ENCODE peak calls at places on chromosomes 12 and 14, in five cellular contexts. E is HepG2, S is H1, W is K562, M is GM12878. Y is an unnamed sample.

GRCh38 chr14:56119221-56119967 is 1.2 kb downstream of the PELI2 start:
- DNase-seq in E (no peak), S (no peak), W (no peak), M (no peak), Y (peak; percentile 64)

GRCh38 chr14:91910201-91910600 is 37.3 kb downstream of the FBLN5 start:
- DNase-seq in E (no peak), S (no peak), W (no peak), M (no peak), Y (no peak)

GRCh38 chr12:116416161-116416560 is 138.7 kb upstream of the MED13L start:
- DNase-seq in E (no peak), S (no peak), W (no peak), M (no peak), Y (no peak)

GRCh38 chr12:33605776-33606175 is 166.2 kb upstream of the SYT10 start:
- DNase-seq in E (peak; percentile 10), S (no peak), W (peak; percentile 24), M (no peak), Y (peak; percentile 60)

GRCh38 chr12:43267782-43268181 is 284.2 kb downstream of the ADAMTS20 start:
- DNase-seq in E (no peak), S (no peak), W (no peak), M (no peak), Y (peak; percentile 4)

GRCh38 chr12:124716208-124717141 is 147.2 kb downstream of the SCARB1 start:
- DNase-seq in E (no peak), S (no peak), W (no peak), M (no peak), Y (no peak)

GRCh38 chr14:81980601-81981310 is 447.1 kb upstream of the SEL1L start:
- DNase-seq in E (peak; percentile 25), S (no peak), W (no peak), M (no peak), Y (no peak)

GRCh38 chr14:101008631-101009336 is 105.3 kb upstream of the RTL1 start:
- DNase-seq in E (no peak), S (no peak), W (no peak), M (no peak), Y (no peak)

GRCh38 chr12:124485371-124485770 is 82.0 kb downstream of the NCOR2 start:
- DNase-seq in E (no peak), S (no peak), W (no peak), M (no peak), Y (no peak)

GRCh38 chr12:67592228-67593011 is 56.1 kb upstream of the DYRK2 start:
- DNase-seq in E (no peak), S (no peak), W (no peak), M (peak; percentile 45), Y (no peak)

GRCh38 chr12:15863984-15864383 is 18.2 kb upstream of the STRAP start:
- DNase-seq in E (no peak), S (no peak), W (no peak), M (peak; percentile 67), Y (no peak)

GRCh38 chr14:103904493-103905107 is 23.7 kb upstream of the TDRD9 start:
- DNase-seq in E (no peak), S (no peak), W (no peak), M (no peak), Y (no peak)

GRCh38 chr14:54132485-54132884 is 175.9 kb upstream of the BMP4 start:
- DNase-seq in E (no peak), S (no peak), W (no peak), M (no peak), Y (no peak)

GRCh38 chr12:107435072-107435471 is 250.5 kb upstream of the PWP1 start:
- DNase-seq in E (no peak), S (no peak), W (no peak), M (no peak), Y (peak; percentile 34)

GRCh38 chr12:132404435-132404855 is 75.1 kb upstream of the GALNT9 start:
- DNase-seq in E (no peak), S (no peak), W (no peak), M (no peak), Y (no peak)

GRCh38 chr12:131116437-131117117 is 162.9 kb downstream of the ADGRD1 start:
- DNase-seq in E (no peak), S (no peak), W (no peak), M (no peak), Y (peak; percentile 72)

GRCh38 chr14:90727082-90727481 is 89.1 kb downstream of the TTC7B start:
- DNase-seq in E (no peak), S (no peak), W (no peak), M (no peak), Y (no peak)

GRCh38 chr14:22848391-22849164 is 12.2 kb downstream of the MMP14 start:
- DNase-seq in E (no peak), S (no peak), W (no peak), M (no peak), Y (peak; percentile 48)

GRCh38 chr14:51474854-51475253 is 176.9 kb upstream of the FRMD6 start:
- DNase-seq in E (no peak), S (no peak), W (no peak), M (no peak), Y (no peak)

GRCh38 chr12:92927436-92928116 is 1.5 kb downstream of the EEA1 start:
- DNase-seq in E (peak; percentile 63), S (no peak), W (peak; percentile 17), M (no peak), Y (peak; percentile 70)

GRCh38 chr14:22265319-22266140 is 323.5 kb downstream of the DAD1 start:
- DNase-seq in E (no peak), S (no peak), W (no peak), M (no peak), Y (peak; percentile 46)

GRCh38 chr14:39087493-39087892 is 15.5 kb downstream of the SEC23A start:
- DNase-seq in E (no peak), S (no peak), W (no peak), M (no peak), Y (no peak)

GRCh38 chr14:24313912-24314311 is 2.6 kb downstream of the LTB4R start:
- DNase-seq in E (no peak), S (no peak), W (no peak), M (no peak), Y (no peak)

GRCh38 chr12:47818007-47818376 is 1.7 kb downstream of the HDAC7 start:
- DNase-seq in E (no peak), S (no peak), W (no peak), M (no peak), Y (no peak)

GRCh38 chr12:127014079-127014478 is 1252.9 kb upstream of the TMEM132C start:
- DNase-seq in E (no peak), S (no peak), W (no peak), M (no peak), Y (no peak)

GRCh38 chr14:90547968-90548367 is 151.1 kb downstream of the CALM1 start:
- DNase-seq in E (no peak), S (no peak), W (no peak), M (no peak), Y (no peak)

GRCh38 chr12:108645686-108646596 is 12.2 kb upstream of the SELPLG start:
- DNase-seq in E (no peak), S (no peak), W (no peak), M (no peak), Y (no peak)

GRCh38 chr14:23695220-23695999 is 59.2 kb downstream of the DHRS2 start:
- DNase-seq in E (no peak), S (no peak), W (no peak), M (no peak), Y (peak; percentile 72)

GRCh38 chr14:63286071-63286470 is 32.7 kb downstream of the GPHB5 start:
- DNase-seq in E (no peak), S (no peak), W (no peak), M (no peak), Y (no peak)

GRCh38 chr12:62915130-62915529 is 19.8 kb downstream of the PPM1H start:
- DNase-seq in E (no peak), S (no peak), W (no peak), M (no peak), Y (no peak)

GRCh38 chr12:20523658-20524057 is 155.3 kb downstream of the PDE3A start:
- DNase-seq in E (no peak), S (no peak), W (no peak), M (no peak), Y (no peak)
- H2AFZ ChIP-seq in E (no peak overlapping the region), S (no peak overlapping the region), W (no peak overlapping the region), M (no peak overlapping the region), Y (no peak overlapping the region)

GRCh38 chr12:118432812-118433540 is 56.6 kb downstream of the SUDS3 start:
- DNase-seq in E (peak; percentile 9), S (no peak), W (no peak), M (no peak), Y (no peak)
- TF ChIP-seq CREB1 in E (no peak), S (no peak), W (no peak), M (no peak), Y (no peak)

GRCh38 chr14:27721760-27722159 is 1044.8 kb upstream of the FOXG1 start:
- DNase-seq in E (no peak), S (no peak), W (no peak), M (no peak), Y (no peak)

GRCh38 chr14:27725482-27725881 is 1041.1 kb upstream of the FOXG1 start:
- DNase-seq in E (no peak), S (no peak), W (no peak), M (no peak), Y (no peak)

GRCh38 chr14:27730204-27730603 is 1036.4 kb upstream of the FOXG1 start:
- DNase-seq in E (no peak), S (no peak), W (no peak), M (no peak), Y (no peak)

DNA sequence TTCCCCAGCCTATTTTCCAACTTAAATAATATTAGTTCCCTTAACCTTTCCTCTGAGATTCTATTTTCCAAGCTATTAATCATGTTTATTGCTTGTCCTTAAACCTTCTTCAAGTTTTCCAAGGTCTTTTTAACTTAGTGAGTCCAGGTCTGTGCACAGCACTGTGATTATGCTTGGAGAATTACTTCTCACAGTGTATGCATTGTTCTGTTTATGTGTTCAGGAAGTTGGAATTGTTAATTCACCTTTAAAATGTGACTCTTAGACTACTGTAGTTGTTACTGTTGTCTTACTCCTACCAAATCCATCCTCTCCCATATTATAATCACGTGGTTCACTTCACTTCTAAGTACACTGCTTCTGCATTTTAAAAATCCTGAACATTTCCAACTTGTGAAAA is 1039.2 kb upstream of the FOXG1 start:
- DNase-seq in E (no peak), S (no peak), W (no peak), M (no peak), Y (no peak)
- H2AFZ ChIP-seq in E (no peak overlapping the region), S (no peak overlapping the region), W (no peak overlapping the region), M (no peak overlapping the region), Y (no peak overlapping the region)

DNA sequence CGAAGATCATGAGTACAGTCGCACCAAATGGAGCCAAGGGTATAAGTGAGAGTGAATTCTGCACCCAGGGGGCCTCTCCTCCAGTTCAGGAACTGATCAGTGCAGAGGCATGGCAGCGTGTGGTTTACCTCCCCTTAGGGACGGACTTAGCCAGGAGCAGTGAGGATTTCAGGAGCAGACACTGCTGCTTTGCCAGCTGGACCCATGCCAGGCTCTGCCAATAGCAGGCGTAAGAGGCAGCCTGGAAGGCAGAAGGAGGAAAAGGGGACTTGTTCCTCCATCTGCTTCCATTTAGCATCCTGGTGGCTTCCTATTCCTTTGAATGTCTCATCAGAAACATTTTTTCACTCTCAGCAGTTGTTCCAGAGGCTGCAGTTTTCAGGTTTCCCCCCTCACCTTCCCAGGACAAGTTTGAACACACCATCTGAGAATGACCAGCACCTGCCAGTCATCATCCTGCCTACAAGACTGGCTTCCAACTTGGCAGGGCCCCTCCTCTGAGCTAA is 137.0 kb upstream of the LMNTD1 start:
- DNase-seq in E (no peak), S (no peak), W (no peak), M (no peak), Y (no peak)
- TF ChIP-seq CREB1 in E (no peak), S (no peak), W (no peak), M (no peak), Y (no peak)

GRCh38 chr12:24270965-24271364 is 321.5 kb upstream of the SOX5 start:
- DNase-seq in E (no peak), S (no peak), W (no peak), M (no peak), Y (no peak)
- H2AFZ ChIP-seq in E (no peak overlapping the region), S (no peak overlapping the region), W (no peak overlapping the region), M (no peak overlapping the region), Y (no peak overlapping the region)

Y was measured in GM23338.